ENCODE peak calls at places on chromosomes 16 and 17, in ten cellular contexts. T, G, J, P, S, Y, D, W, L and H are unnamed samples.

GRCh38 chr16:813204-813915 is 12.8 kb upstream of the GNG13 start:
- DNase-seq in L (peak; percentile 40), D (peak; percentile 92), P (peak; percentile 72), W (peak; percentile 86), S (no peak), T (no peak), G (no peak), Y (peak; percentile 60), J (no peak), H (peak; percentile 77)

GRCh38 chr17:28466001-28466400 is 7.4 kb upstream of the SLC13A2 start:
- DNase-seq in J (no peak), D (no peak), L (no peak), T (no peak), S (no peak), P (peak; percentile 13), G (peak; percentile 30), W (no peak), Y (no peak), H (no peak)

GRCh38 chr16:86353185-86353584 is 157.1 kb upstream of the FOXF1 start:
- DNase-seq in L (no peak), Y (no peak), G (no peak), T (no peak), J (no peak), W (no peak), P (no peak), S (peak; percentile 71), D (no peak), H (no peak)

GRCh38 chr17:4329838-4330237 is 36.6 kb downstream of the UBE2G1 start:
- DNase-seq in L (no peak), Y (no peak), P (no peak), T (peak; percentile 88), S (peak; percentile 98), J (no peak), D (no peak), G (no peak), W (no peak), H (peak; percentile 83)

GRCh38 chr17:45279898-45280297 is 18.0 kb upstream of the SPATA32 start:
- DNase-seq in P (no peak), L (no peak), W (no peak), D (no peak), G (no peak), J (no peak), S (no peak), T (no peak), Y (no peak), H (no peak)

GRCh38 chr16:23670137-23670776 is 8.4 kb upstream of the PLK1 start:
- DNase-seq in D (no peak), W (no peak), G (no peak), J (no peak), T (no peak), P (no peak), S (peak; percentile 93), L (no peak), Y (no peak), H (peak; percentile 61)

GRCh38 chr17:49414271-49414621 is 436 bp downstream of the PHB1 start:
- DNase-seq in L (no peak), G (no peak), S (no peak), J (no peak), D (no peak), P (no peak), W (no peak), Y (no peak), T (no peak), H (no peak)

GRCh38 chr16:20249247-20249646 is 78.1 kb downstream of the GP2 start:
- DNase-seq in P (no peak), D (no peak), T (no peak), W (no peak), J (no peak), Y (no peak), L (no peak), G (no peak), S (no peak), H (no peak)

GRCh38 chr16:19885456-19886060 is 910 bp upstream of the GPRC5B start:
- DNase-seq in P (peak; percentile 48), W (no peak), L (no peak), D (no peak), T (no peak), S (no peak), Y (no peak), J (no peak), G (no peak), H (peak; percentile 36)

GRCh38 chr17:2410951-2411350 is 10.1 kb upstream of the MNT start:
- DNase-seq in G (peak; percentile 55), J (no peak), L (no peak), S (no peak), P (no peak), Y (no peak), T (peak; percentile 12), D (no peak), W (no peak), H (no peak)

GRCh38 chr17:63544467-63545301 is 5.6 kb upstream of the DCAF7 start:
- DNase-seq in D (peak; percentile 22), Y (no peak), J (no peak), S (no peak), L (no peak), P (no peak), G (no peak), T (no peak), W (no peak), H (no peak)

GRCh38 chr17:55794681-55795080 is 43.8 kb downstream of the PCTP start:
- DNase-seq in S (peak; percentile 6), P (no peak), L (no peak), D (no peak), T (no peak), G (no peak), Y (no peak), W (no peak), J (no peak), H (no peak)

GRCh38 chr17:66357037-66357436 is 54.6 kb downstream of the PRKCA start:
- DNase-seq in L (no peak), S (peak; percentile 49), Y (no peak), G (no peak), T (no peak), J (no peak), W (no peak), P (no peak), D (no peak), H (no peak)

GRCh38 chr17:50634915-50635719 is 436 bp downstream of the ABCC3 start:
- DNase-seq in D (peak; percentile 85), L (no peak), J (no peak), P (no peak), S (no peak), W (peak; percentile 54), Y (no peak), G (no peak), T (no peak), H (no peak)
- TF ChIP-seq CTCF in D (peak; percentile 26), L (no peak), J (no peak), P (no peak), S (no peak), W (peak; percentile 23), Y (no peak), G (no peak), T (no peak), H (peak; percentile 5)

DNA sequence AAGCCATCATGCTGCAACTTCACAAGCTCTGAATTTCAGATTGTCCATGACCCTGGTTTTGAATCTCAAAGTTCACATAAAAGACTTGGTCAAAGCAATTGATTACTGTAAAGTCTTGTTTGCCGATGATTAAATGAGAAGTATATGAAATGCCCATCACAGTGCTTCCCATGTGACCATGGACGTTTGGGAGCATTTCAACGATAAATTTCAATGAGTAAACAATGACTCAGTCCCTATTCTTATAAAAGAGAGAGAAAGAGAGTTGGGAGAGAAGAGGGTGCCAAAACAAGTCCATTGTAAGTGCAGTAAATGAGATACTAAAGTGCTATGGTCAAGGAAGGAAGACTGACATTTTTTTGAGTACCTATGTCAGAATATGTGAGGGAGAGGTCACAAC is 276.9 kb downstream of the SOX9 start:
- DNase-seq in L (no peak), P (no peak), T (no peak), Y (no peak), G (no peak), J (no peak), D (no peak), W (no peak), S (peak; percentile 44), H (peak; percentile 30)
- H3K27ac ChIP-seq in L (no peak overlapping the region), P (no peak overlapping the region), T (peak overlapping the region; percentile 85), Y (no peak overlapping the region), G (no peak overlapping the region), J (no peak overlapping the region), D (peak overlapping the region; percentile 62), W (no peak overlapping the region), S (no peak overlapping the region), H (no peak overlapping the region)

DNA sequence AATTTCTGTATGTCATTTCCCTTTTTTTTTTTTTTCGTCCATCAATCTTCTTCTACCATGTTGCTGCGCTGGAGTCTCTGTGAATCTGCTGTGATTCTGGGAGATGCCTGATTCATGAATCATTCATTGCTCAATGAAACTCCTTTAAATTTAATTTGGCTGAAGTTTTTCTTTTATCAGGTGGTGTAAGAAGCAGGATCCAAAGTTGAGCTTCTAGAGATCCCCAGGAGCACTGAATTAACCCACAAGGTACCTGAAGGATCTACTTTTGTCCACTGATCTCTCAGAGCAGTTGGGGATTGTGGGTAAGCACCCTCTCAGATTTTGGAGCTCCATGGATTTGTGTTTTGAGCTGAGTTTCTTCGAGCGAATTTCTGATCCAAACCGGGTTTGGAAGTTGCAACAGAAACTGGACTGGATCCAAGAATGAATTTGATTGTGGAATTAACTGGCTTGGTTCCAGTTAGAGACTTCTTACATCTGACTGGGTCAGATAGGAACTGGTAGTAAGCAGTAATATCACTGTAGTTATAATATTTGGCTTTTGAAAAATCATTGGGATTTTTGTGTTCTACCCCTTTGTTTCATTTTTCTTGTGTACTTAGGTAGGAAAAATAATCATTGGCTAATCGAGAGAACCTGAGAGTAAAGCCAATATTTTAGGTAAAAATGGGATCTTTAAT is 447.8 kb upstream of the TOM1L1 start:
- DNase-seq in J (no peak), L (no peak), W (no peak), D (no peak), P (no peak), T (no peak), S (no peak), Y (no peak), G (no peak), H (no peak)
- H3K9me3 ChIP-seq in J (no peaks in the 10 kb centered on the region), L (peaks cover 25% of the 10 kb centered on the region), W (peaks cover 30% of the 10 kb centered on the region), D (peaks cover 19% of the 10 kb centered on the region), P (no peaks in the 10 kb centered on the region), T (peaks cover 23% of the 10 kb centered on the region), S (no peaks in the 10 kb centered on the region), Y (no peaks in the 10 kb centered on the region), G (no peaks in the 10 kb centered on the region), H (peaks cover 14% of the 10 kb centered on the region)

DNA sequence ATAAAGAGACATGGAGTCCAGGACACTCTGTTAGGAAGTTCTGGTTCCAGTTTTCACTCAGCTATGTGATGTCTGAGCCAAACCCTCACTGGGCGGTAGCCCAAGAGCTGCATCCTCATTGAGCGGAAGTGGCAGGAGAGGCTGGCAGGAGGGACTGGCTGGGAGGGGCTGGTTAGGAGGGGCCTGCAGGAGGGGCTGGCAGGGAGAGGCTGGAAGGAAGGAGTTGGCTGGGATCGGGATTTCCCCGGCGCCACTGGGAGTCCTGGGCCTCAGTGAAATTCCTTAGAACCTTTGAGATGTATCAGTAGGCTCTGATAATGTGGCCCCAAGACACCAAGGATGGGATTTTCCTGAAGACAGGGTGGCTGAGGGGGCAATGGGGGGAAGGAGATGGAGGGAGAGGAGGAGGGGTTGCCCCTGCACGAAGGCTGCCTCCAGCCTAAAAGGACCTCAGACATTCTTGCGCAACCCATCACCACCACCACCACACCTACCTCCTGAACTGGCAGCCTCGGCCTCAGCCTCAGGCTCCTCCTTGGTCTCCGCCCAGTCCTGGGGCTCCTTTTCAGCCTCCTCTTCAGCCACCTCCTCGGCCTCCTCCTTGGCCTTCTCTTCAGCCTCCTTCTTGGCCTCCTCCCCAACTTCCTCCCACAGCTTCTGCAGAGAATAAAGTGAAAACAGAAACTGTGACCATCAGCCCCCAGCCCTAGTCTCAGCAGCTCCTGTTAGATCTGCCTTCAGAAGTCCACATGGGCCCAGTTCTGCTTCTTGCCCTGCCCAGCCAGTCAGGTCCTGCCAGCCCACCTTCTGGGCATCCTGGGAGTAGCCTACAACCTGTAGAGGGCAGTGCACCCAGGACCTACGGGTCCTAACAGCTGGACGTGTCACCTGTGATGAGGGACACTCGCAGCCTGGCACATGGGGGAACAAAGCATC is 31.7 kb downstream of the CNGB1 start:
- DNase-seq in J (no peak), T (peak; percentile 36), S (peak; percentile 82), Y (peak; percentile 78), L (peak; percentile 74), D (no peak), W (no peak), P (no peak), G (no peak), H (no peak)
- TF ChIP-seq CTCF in J (no peak), T (peak; percentile 18), S (peak; percentile 6), Y (no peak), L (no peak), D (peak; percentile 34), W (peak; percentile 31), P (no peak), G (no peak), H (peak; percentile 36)